ENCODE peak calls at places on chromosomes 7 and 10, in ten cellular contexts. V is uterus, K is BJ, Z is WERI-Rb-1, R is cardiac muscle cell, H is spleen, M is stomach, G is GM23338, W is ovary, F is hepatocyte. N is an unnamed sample. For H3K36me3, the result is how much of the 10 kb centered on the place peaks cover.

GRCh38 chr7:3218561-3219225 is 82.4 kb upstream of the SDK1 start:
- DNase-seq in V (no peak), K (no peak), Z (no peak), R (no peak), H (no peak), M (no peak), G (no peak), W (no peak), F (no peak), N (no peak)

GRCh38 chr10:58756126-58756525 is 243.5 kb downstream of the BICC1 start:
- DNase-seq in V (no peak), K (no peak), Z (no peak), R (no peak), H (no peak), M (no peak), G (no peak), W (no peak), F (no peak), N (no peak)

GRCh38 chr7:44720301-44720700 is 28.3 kb upstream of the ZMIZ2 start:
- DNase-seq in V (no peak), K (no peak), Z (no peak), R (no peak), H (no peak), M (no peak), G (no peak), W (no peak), F (no peak), N (no peak)

GRCh38 chr7:101124376-101125056 is 2.4 kb upstream of the SERPINE1 start:
- DNase-seq in V (no peak), K (peak), Z (no peak), R (no peak), H (no peak), M (no peak), G (no peak), W (no peak), F (peak), N (peak)

GRCh38 chr10:132452216-132452650 is 55.2 kb downstream of the PWWP2B start:
- DNase-seq in V (no peak), K (no peak), Z (no peak), R (no peak), H (peak), M (no peak), G (no peak), W (peak), F (no peak), N (no peak)

GRCh38 chr10:132402781-132403241 is 5.8 kb downstream of the PWWP2B start:
- DNase-seq in V (no peak), K (no peak), Z (no peak), R (no peak), H (peak), M (peak), G (no peak), W (no peak), F (no peak), N (no peak)

GRCh38 chr10:58448121-58448935 is 63.1 kb downstream of the TFAM start:
- DNase-seq in V (no peak), K (no peak), Z (no peak), R (no peak), H (no peak), M (no peak), G (no peak), W (no peak), F (no peak), N (no peak)

GRCh38 chr7:102989161-102989560 is 76.4 kb downstream of the LRRC17 start:
- DNase-seq in V (no peak), K (no peak), Z (no peak), R (no peak), H (no peak), M (no peak), G (no peak), W (no peak), F (peak), N (no peak)

GRCh38 chr10:120423350-120424197 is 33.5 kb upstream of the PLPP4 start:
- DNase-seq in V (no peak), K (no peak), Z (peak), R (peak), H (no peak), M (peak), G (peak), W (no peak), F (peak), N (peak)

GRCh38 chr10:117370205-117370604 is 5.0 kb downstream of the PDZD8 start:
- DNase-seq in V (no peak), K (no peak), Z (no peak), R (peak), H (no peak), M (no peak), G (no peak), W (no peak), F (no peak), N (peak)

GRCh38 chr10:97781541-97782331 is 9.9 kb upstream of the SFRP5 start:
- DNase-seq in V (no peak), K (no peak), Z (no peak), R (no peak), H (no peak), M (no peak), G (no peak), W (no peak), F (no peak), N (no peak)

GRCh38 chr7:114660007-114660406 is 245.4 kb downstream of the FOXP2 start:
- DNase-seq in V (no peak), K (no peak), Z (no peak), R (no peak), H (no peak), M (no peak), G (no peak), W (no peak), F (no peak), N (no peak)

GRCh38 chr7:114662002-114662677 is 247.5 kb downstream of the FOXP2 start:
- DNase-seq in V (no peak), K (no peak), Z (no peak), R (no peak), H (no peak), M (no peak), G (no peak), W (no peak), F (no peak), N (no peak)

GRCh38 chr7:114659409-114659808 is 244.8 kb downstream of the FOXP2 start:
- DNase-seq in V (no peak), K (no peak), Z (no peak), R (no peak), H (no peak), M (no peak), G (no peak), W (no peak), F (no peak), N (no peak)

GRCh38 chr7:114658188-114658587 is 243.6 kb downstream of the FOXP2 start:
- DNase-seq in V (no peak), K (no peak), Z (no peak), R (no peak), H (no peak), M (no peak), G (no peak), W (no peak), F (no peak), N (no peak)

GRCh38 chr7:114663502-114663901 is 248.9 kb downstream of the FOXP2 start:
- DNase-seq in V (no peak), K (no peak), Z (peak), R (peak), H (no peak), M (no peak), G (peak), W (no peak), F (peak), N (peak)
- TF ChIP-seq CTCF in V (no peak), K (no peak), Z (peak), R (peak), H (no peak), M (no peak), G (peak), W (no peak), F (peak), N (peak)

GRCh38 chr10:113001599-113002448 is 51.8 kb downstream of the TCF7L2 start:
- DNase-seq in V (no peak), K (no peak), Z (no peak), R (no peak), H (no peak), M (no peak), G (no peak), W (no peak), F (no peak), N (no peak)

GRCh38 chr10:113002449-113002777 is 52.4 kb downstream of the TCF7L2 start:
- DNase-seq in V (no peak), K (no peak), Z (no peak), R (no peak), H (no peak), M (no peak), G (no peak), W (no peak), F (no peak), N (no peak)

GRCh38 chr10:113000454-113000853 is 50.4 kb downstream of the TCF7L2 start:
- DNase-seq in V (no peak), K (no peak), Z (no peak), R (no peak), H (no peak), M (no peak), G (no peak), W (no peak), F (no peak), N (no peak)

GRCh38 chr10:112999102-112999501 is 49.1 kb downstream of the TCF7L2 start:
- DNase-seq in V (no peak), K (no peak), Z (no peak), R (no peak), H (no peak), M (no peak), G (no peak), W (no peak), F (no peak), N (no peak)

GRCh38 chr10:113000876-113001598 is 51.0 kb downstream of the TCF7L2 start:
- DNase-seq in V (no peak), K (no peak), Z (no peak), R (peak), H (no peak), M (no peak), G (peak), W (no peak), F (peak), N (peak)
- H3K4me3 ChIP-seq in V (no peak), K (no peak), Z (no peak), R (no peak), H (no peak), M (no peak), G (no peak), W (no peak), F (no peak), N (no peak)

GRCh38 chr10:94357193-94357592 is 5.5 kb downstream of the NOC3L start:
- DNase-seq in V (no peak), K (no peak), Z (no peak), R (no peak), H (no peak), M (no peak), G (no peak), W (no peak), F (no peak), N (no peak)

GRCh38 chr10:94351089-94351488 is 11.7 kb downstream of the NOC3L start:
- DNase-seq in V (no peak), K (no peak), Z (no peak), R (no peak), H (no peak), M (no peak), G (no peak), W (no peak), F (no peak), N (no peak)

GRCh38 chr10:94358480-94358879 is 4.3 kb downstream of the NOC3L start:
- DNase-seq in V (no peak), K (peak), Z (no peak), R (no peak), H (no peak), M (no peak), G (no peak), W (no peak), F (no peak), N (peak)

GRCh38 chr10:94361161-94361794 is 1.5 kb downstream of the NOC3L start:
- DNase-seq in V (no peak), K (no peak), Z (no peak), R (no peak), H (no peak), M (peak), G (no peak), W (no peak), F (no peak), N (peak)

GRCh38 chr10:94355841-94356240 is 6.9 kb downstream of the NOC3L start:
- DNase-seq in V (no peak), K (no peak), Z (no peak), R (no peak), H (no peak), M (no peak), G (no peak), W (no peak), F (no peak), N (no peak)
- H3K36me3 ChIP-seq in V (under half), K (under half), Z (half or more), R (under half), H (half or more), M (half or more), G (half or more), W (under half), F (under half), N (under half)

GRCh38 chr7:105932835-105933477 is 30.1 kb upstream of the CDHR3 start:
- DNase-seq in V (no peak), K (peak), Z (no peak), R (no peak), H (no peak), M (no peak), G (peak), W (no peak), F (no peak), N (peak)

GRCh38 chr7:105935250-105935649 is 27.8 kb upstream of the CDHR3 start:
- DNase-seq in V (no peak), K (no peak), Z (no peak), R (peak), H (no peak), M (peak), G (no peak), W (no peak), F (no peak), N (peak)

GRCh38 chr7:105931179-105931578 is 31.9 kb upstream of the CDHR3 start:
- DNase-seq in V (no peak), K (no peak), Z (no peak), R (no peak), H (no peak), M (no peak), G (no peak), W (no peak), F (no peak), N (no peak)

GRCh38 chr7:105937411-105937810 is 25.7 kb upstream of the CDHR3 start:
- DNase-seq in V (no peak), K (no peak), Z (no peak), R (no peak), H (no peak), M (no peak), G (no peak), W (no peak), F (no peak), N (no peak)

GRCh38 chr7:105934577-105935185 is 28.4 kb upstream of the CDHR3 start:
- DNase-seq in V (peak), K (no peak), Z (peak), R (peak), H (no peak), M (peak), G (peak), W (peak), F (peak), N (peak)
- TF ChIP-seq CTCF in V (peak), K (peak), Z (peak), R (peak), H (peak), M (peak), G (peak), W (peak), F (peak), N (no peak)

DNA sequence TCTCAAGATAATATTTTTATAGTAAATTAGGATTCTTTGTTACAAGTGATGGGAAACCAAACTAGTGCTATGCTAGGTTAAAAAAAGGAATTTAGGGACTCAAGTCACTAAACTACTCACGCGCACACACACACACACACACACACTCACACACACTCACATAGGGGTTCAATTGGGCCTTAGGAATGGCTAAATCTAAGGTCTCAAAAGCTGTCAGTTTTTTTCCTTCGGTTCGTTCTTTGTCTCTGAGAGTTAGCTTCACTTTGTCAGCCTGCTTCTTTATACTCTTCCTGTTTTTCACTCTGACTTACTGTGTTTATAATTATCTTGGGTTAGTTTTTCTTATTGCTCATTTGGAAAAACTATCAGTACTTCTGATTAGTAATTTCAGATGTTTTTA is 138.9 kb downstream of the ADK start:
- DNase-seq in V (no peak), K (no peak), Z (no peak), R (peak), H (no peak), M (no peak), G (no peak), W (no peak), F (no peak), N (no peak)
- H3K4me3 ChIP-seq in V (peak), K (no peak), Z (no peak), R (no peak), H (no peak), M (no peak), G (no peak), W (no peak), F (no peak), N (no peak)

N was measured in bronchial epithelial cell.